ENCODE peak calls at places on chromosomes 7 and 10, in seven cellular contexts. I, W, M, A, E, P and O are unnamed samples. For H3K4me1, the result is how much of the 10 kb centered on the place peaks cover.

GRCh38 chr7:70238171-70238575 is 639.9 kb downstream of the AUTS2 start:
- DNase-seq in P (peak), W (peak), A (no peak), E (no peak), I (no peak), M (no peak), O (no peak)

GRCh38 chr7:149501651-149502050 is 4.0 kb upstream of the ZNF746 start:
- DNase-seq in E (no peak), I (no peak), W (no peak), A (no peak), P (no peak), M (no peak), O (no peak)

GRCh38 chr10:84188815-84189214 is 5.5 kb upstream of the CDHR1 start:
- DNase-seq in P (no peak), W (no peak), A (no peak), M (no peak), E (no peak), I (no peak), O (no peak)

GRCh38 chr7:30352169-30352568 is 67.8 kb downstream of the ZNRF2 start:
- DNase-seq in I (no peak), A (no peak), E (no peak), P (no peak), W (peak), M (no peak), O (peak)

GRCh38 chr7:23679898-23680416 is at the start of gene FAM221A:
- DNase-seq in E (peak), M (peak), A (peak), W (peak), I (peak), P (peak), O (peak)

GRCh38 chr7:131692131-131692960 is 135.9 kb upstream of the PODXL start:
- DNase-seq in W (peak), I (peak), E (peak), A (peak), P (peak), M (no peak), O (peak)

GRCh38 chr10:119650692-119651513 is at the start of gene BAG3:
- DNase-seq in W (peak), A (peak), E (peak), I (peak), M (peak), P (peak), O (peak)

GRCh38 chr7:117731455-117731854 is 141.8 kb downstream of the CTTNBP2 start:
- DNase-seq in E (no peak), P (no peak), W (no peak), I (peak), M (no peak), A (no peak), O (no peak)

GRCh38 chr7:155584763-155585531 is 38.6 kb upstream of the CNPY1 start:
- DNase-seq in M (no peak), A (no peak), E (peak), I (no peak), P (peak), W (no peak), O (no peak)

GRCh38 chr7:114175140-114175539 is 239.5 kb upstream of the FOXP2 start:
- DNase-seq in M (no peak), W (no peak), E (no peak), P (no peak), A (no peak), I (no peak), O (no peak)

GRCh38 chr7:128389815-128390329 is 19.9 kb downstream of the IMPDH1 start:
- DNase-seq in P (no peak), M (no peak), E (no peak), I (no peak), W (no peak), A (no peak), O (no peak)

GRCh38 chr7:4249241-4249640 is 432.9 kb upstream of the FOXK1 start:
- DNase-seq in A (no peak), I (no peak), M (no peak), P (no peak), E (no peak), W (no peak), O (no peak)

GRCh38 chr10:63929826-63930467 is 408.7 kb downstream of the REEP3 start:
- DNase-seq in P (no peak), I (no peak), E (peak), M (no peak), A (no peak), W (no peak), O (no peak)

GRCh38 chr10:84519235-84519634 is 190.8 kb downstream of the CCSER2 start:
- DNase-seq in I (no peak), M (no peak), P (no peak), A (no peak), W (no peak), E (no peak), O (no peak)

GRCh38 chr7:41122256-41122987 is 580.5 kb downstream of the INHBA start:
- DNase-seq in E (no peak), P (no peak), W (no peak), M (no peak), A (no peak), I (no peak), O (no peak)

GRCh38 chr7:96330193-96330592 is 8.3 kb upstream of the SLC25A13 start:
- DNase-seq in I (no peak), M (peak), W (no peak), E (no peak), P (no peak), A (no peak), O (no peak)

GRCh38 chr10:97612386-97612785 is 20.9 kb downstream of the MORN4 start:
- DNase-seq in M (no peak), P (peak), A (no peak), W (peak), I (no peak), E (peak), O (no peak)

GRCh38 chr10:546971-547590 is 142.4 kb downstream of the DIP2C start:
- DNase-seq in W (no peak), E (peak), A (no peak), P (peak), I (no peak), M (peak), O (no peak)

GRCh38 chr7:9097565-9098060 is 664.2 kb downstream of the NXPH1 start:
- DNase-seq in P (no peak), I (no peak), M (no peak), E (no peak), A (no peak), W (no peak), O (no peak)

GRCh38 chr10:90799172-90799571 is 58.7 kb downstream of the HTR7 start:
- DNase-seq in M (no peak), W (no peak), A (no peak), E (no peak), I (no peak), P (no peak), O (no peak)

GRCh38 chr10:78955206-78955605 is 113.6 kb upstream of the ZMIZ1 start:
- DNase-seq in P (no peak), W (no peak), E (no peak), M (no peak), A (no peak), I (no peak), O (no peak)

GRCh38 chr10:61629594-61629993 is 33.1 kb upstream of the CABCOCO1 start:
- DNase-seq in P (no peak), M (no peak), W (no peak), A (no peak), E (no peak), I (no peak), O (no peak)

DNA sequence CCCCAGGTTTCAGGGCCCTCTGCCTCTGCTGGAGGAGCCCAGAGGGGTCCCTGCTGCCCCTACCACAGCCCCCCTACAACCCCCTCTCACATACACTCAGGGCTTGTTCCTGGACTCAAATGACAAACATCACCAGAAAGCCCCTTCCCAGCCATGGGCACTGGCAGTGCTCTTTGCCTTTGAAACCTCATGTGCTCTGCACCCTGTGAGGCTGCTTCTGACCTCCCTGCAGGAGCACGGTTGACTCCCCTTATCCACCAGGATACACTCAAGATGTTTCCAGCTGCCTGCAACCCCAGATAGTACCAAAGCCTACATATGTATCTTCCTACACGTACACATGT is 3.5 kb upstream of the ADIRF start:
- DNase-seq in M (no peak), E (no peak), I (no peak), W (no peak), P (no peak), A (no peak), O (no peak)
- H3K4me1 ChIP-seq in M (under half), E (under half), I (under half), W (under half), P (half or more), A (under half), O (under half)

DNA sequence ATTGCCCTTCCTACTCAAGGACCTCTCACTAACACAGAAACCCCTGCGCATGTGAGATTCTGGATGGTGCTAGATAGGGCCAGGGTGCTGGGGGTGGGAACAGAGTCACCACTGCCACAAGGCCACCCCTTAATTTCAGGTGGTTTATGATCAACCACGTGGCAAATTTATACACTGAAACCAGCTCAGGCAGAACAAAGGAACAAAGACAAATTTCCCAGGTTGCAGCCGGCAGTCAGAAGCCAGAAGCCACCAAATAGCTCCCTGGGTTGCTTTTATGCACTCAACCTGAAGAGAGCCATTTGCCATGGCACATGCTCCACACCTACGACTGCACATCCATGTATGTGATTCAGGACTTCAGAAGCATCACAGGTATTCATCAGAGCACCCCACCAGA is 2.5 kb downstream of the VOPP1 start:
- DNase-seq in W (no peak), A (peak), M (no peak), P (no peak), E (no peak), I (no peak), O (no peak)
- H3K27ac ChIP-seq in W (no peak), A (no peak), M (no peak), P (peak), E (no peak), I (no peak), O (peak)

DNA sequence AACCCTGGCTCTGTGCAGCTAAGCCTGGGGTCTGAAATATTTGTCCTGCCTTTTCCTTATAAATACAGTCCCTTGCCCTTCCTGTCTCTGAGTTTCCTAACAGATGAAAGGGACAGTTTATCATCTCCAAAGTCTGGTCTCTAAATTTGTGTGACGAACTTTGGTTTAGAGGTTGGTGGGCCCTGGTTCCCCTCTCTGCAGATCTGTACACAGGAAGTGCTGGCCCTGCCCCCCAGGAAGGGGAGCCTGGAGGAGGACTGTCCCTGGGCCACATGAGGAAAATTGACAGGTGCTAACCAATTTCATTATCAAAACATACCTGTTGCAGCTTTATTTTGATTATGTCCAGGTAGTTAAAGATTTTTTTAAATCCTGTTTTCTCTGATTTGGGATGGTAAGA is 34.5 kb downstream of the PPP2R2D start:
- DNase-seq in I (no peak), P (no peak), A (no peak), W (no peak), E (no peak), M (no peak), O (no peak)
- H3K4me1 ChIP-seq in I (under half), P (under half), A (under half), W (under half), E (under half), M (under half), O (under half)

GRCh38 chr10:110414563-110415309 is 83.0 kb upstream of the DUSP5 start:
- DNase-seq in P (peak), E (no peak), I (no peak), M (peak), A (peak), W (peak), O (peak)
- H3K27ac ChIP-seq in P (no peak), E (peak), I (peak), M (peak), A (no peak), W (peak), O (peak)

DNA sequence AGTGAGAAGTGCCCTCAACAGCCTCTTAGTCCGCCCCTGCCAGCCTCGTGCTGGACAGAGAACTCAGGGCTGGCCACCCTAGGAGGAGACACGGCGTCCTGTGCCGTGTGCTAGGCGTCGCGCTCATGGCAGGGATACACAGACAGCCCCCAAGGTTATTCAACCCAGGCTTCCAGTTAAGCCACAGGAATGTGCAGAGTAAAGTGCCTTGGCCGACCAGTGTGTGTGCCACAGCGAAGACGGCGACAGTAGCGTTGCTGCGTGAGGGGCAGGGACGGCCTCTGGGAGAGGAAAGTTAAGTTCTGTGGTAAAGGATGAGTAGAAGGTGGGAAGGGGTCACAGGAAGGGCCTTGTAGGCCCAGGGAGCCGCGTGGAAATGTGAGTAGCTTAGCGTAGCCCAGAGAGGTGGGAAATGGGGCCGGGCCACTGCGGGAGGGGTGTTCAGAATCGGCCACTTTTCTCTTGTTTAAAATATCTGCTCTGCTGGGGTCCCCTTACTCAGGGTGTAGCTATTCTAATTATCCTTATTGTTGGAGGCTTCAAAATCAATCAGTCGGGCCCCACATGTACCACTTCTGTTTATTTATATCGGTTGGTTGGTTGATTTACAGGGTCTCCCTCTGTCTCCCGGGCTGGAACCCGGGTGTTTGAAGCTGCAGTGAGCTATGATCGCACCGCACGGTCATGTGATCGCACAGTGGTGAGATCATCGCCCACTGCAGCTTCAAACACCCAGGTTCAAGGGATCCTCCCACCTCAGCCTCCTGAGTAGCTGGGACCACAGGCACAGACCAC is 24.5 kb downstream of the TMEM120A start:
- DNase-seq in P (no peak), E (no peak), M (no peak), W (no peak), I (no peak), A (no peak), O (no peak)
- H3K4me1 ChIP-seq in P (under half), E (under half), M (under half), W (under half), I (under half), A (under half), O (under half)

GRCh38 chr7:75727881-75728592 is 10.7 kb downstream of the HIP1 start:
- DNase-seq in E (no peak), M (peak), A (peak), P (peak), I (peak), W (no peak), O (peak)
- H3K27ac ChIP-seq in E (peak), M (peak), A (peak), P (peak), I (no peak), W (no peak), O (no peak)

DNA sequence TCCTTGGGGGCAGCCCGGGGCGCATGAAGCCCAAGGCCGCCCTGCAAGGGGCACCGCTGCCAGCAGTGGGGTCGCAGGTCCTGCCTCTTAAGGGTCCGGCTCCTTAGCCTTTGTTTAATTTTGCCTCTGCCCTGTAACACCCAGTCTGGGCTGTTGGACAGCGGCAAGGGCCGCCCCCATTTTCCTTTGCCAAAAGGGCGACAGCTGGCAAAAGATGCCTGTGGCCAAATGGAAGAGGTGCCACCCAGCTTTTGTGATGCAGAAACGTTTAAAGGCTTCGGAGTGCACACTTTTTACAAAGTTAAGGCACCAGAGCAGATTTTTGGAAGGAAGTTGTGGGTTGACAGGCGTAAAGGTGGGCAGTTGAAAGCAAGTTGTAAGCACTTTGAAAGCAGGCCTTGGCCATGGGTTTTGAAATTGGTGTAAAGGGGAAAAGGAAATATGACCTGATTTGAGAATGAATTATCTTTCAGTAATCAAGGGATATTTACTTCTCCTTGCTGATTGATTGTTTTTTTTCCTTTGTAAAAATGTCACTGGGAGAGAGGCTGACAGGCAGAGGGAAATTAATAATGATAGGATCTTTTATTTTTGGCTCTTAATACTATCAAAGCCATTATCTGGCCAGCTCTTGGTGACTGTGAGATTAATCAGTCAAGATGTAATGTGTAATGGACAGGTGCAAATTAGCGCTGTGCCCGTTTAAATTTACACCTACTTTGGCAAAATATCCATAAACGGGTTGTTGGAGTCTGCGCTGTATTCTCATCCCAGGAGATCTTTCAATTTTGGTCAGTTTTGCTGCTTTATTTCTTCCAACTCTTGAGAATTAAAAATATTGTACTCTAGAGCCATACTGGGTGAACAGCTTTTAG is 1.2 kb downstream of the CASD1 start:
- DNase-seq in W (peak), M (peak), A (peak), P (peak), E (peak), I (peak), O (peak)
- H3K4me1 ChIP-seq in W (half or more), M (under half), A (under half), P (under half), E (under half), I (under half), O (under half)